ENCODE peak calls at places on chromosomes 1 and 21, in six cellular contexts. One of them, this sample, is unnamed.

GRCh38 chr1:247007511-247008405 is at the start of gene ZNF695:
- DNase-seq in neural progenitor cell: peak
- DNase-seq in MM.1S: peak
- DNase-seq in heart right ventricle: peak
- DNase-seq in right cardiac atrium: peak
- DNase-seq in ovary: peak
- DNase-seq in this sample: peak

GRCh38 chr1:38690790-38691189 is 168.8 kb downstream of the RRAGC start:
- DNase-seq in neural progenitor cell: no peak
- DNase-seq in MM.1S: no peak
- DNase-seq in heart right ventricle: no peak
- DNase-seq in right cardiac atrium: no peak
- DNase-seq in ovary: no peak
- DNase-seq in this sample: no peak

GRCh38 chr1:226108935-226109828 is 46.7 kb downstream of the H3-3A start:
- DNase-seq in neural progenitor cell: no peak
- DNase-seq in MM.1S: no peak
- DNase-seq in heart right ventricle: peak
- DNase-seq in right cardiac atrium: peak
- DNase-seq in ovary: peak
- DNase-seq in this sample: no peak

GRCh38 chr1:29672955-29673507 is 436.7 kb downstream of the PTPRU start:
- DNase-seq in neural progenitor cell: no peak
- DNase-seq in MM.1S: no peak
- DNase-seq in heart right ventricle: peak
- DNase-seq in right cardiac atrium: no peak
- DNase-seq in ovary: no peak
- DNase-seq in this sample: peak

GRCh38 chr1:234956821-234957329 is 171.8 kb downstream of the TOMM20 start:
- DNase-seq in neural progenitor cell: peak
- DNase-seq in MM.1S: no peak
- DNase-seq in heart right ventricle: no peak
- DNase-seq in right cardiac atrium: no peak
- DNase-seq in ovary: no peak
- DNase-seq in this sample: no peak

GRCh38 chr1:38746966-38747600 is 112.5 kb downstream of the RRAGC start:
- DNase-seq in neural progenitor cell: peak
- DNase-seq in MM.1S: no peak
- DNase-seq in heart right ventricle: no peak
- DNase-seq in right cardiac atrium: no peak
- DNase-seq in ovary: no peak
- DNase-seq in this sample: no peak

GRCh38 chr1:93447481-93448291 is at the start of gene FNBP1L:
- DNase-seq in neural progenitor cell: peak
- DNase-seq in MM.1S: peak
- DNase-seq in heart right ventricle: peak
- DNase-seq in right cardiac atrium: peak
- DNase-seq in ovary: peak
- DNase-seq in this sample: peak

GRCh38 chr21:41234574-41234973 is 66.6 kb downstream of the BACE2 start:
- DNase-seq in neural progenitor cell: no peak
- DNase-seq in MM.1S: no peak
- DNase-seq in heart right ventricle: no peak
- DNase-seq in right cardiac atrium: no peak
- DNase-seq in ovary: no peak
- DNase-seq in this sample: no peak

GRCh38 chr1:205294914-205295310 is 26.6 kb downstream of the NUAK2 start:
- DNase-seq in neural progenitor cell: no peak
- DNase-seq in MM.1S: no peak
- DNase-seq in heart right ventricle: no peak
- DNase-seq in right cardiac atrium: no peak
- DNase-seq in ovary: no peak
- DNase-seq in this sample: no peak

GRCh38 chr1:205296154-205296553 is 25.4 kb downstream of the NUAK2 start:
- DNase-seq in neural progenitor cell: no peak
- DNase-seq in MM.1S: no peak
- DNase-seq in heart right ventricle: no peak
- DNase-seq in right cardiac atrium: no peak
- DNase-seq in ovary: no peak
- DNase-seq in this sample: no peak

GRCh38 chr1:205291577-205291976 is 30.0 kb downstream of the NUAK2 start:
- DNase-seq in neural progenitor cell: no peak
- DNase-seq in MM.1S: no peak
- DNase-seq in heart right ventricle: no peak
- DNase-seq in right cardiac atrium: no peak
- DNase-seq in ovary: no peak
- DNase-seq in this sample: no peak

GRCh38 chr1:205293350-205294074 is 28.0 kb downstream of the NUAK2 start:
- DNase-seq in neural progenitor cell: no peak
- DNase-seq in MM.1S: no peak
- DNase-seq in heart right ventricle: no peak
- DNase-seq in right cardiac atrium: no peak
- DNase-seq in ovary: no peak
- DNase-seq in this sample: no peak

GRCh38 chr1:205294175-205294913 is 27.2 kb downstream of the NUAK2 start:
- DNase-seq in neural progenitor cell: peak
- DNase-seq in MM.1S: no peak
- DNase-seq in heart right ventricle: peak
- DNase-seq in right cardiac atrium: no peak
- DNase-seq in ovary: peak
- DNase-seq in this sample: no peak
- H3K4me3 ChIP-seq in neural progenitor cell: peak
- H3K4me3 ChIP-seq in MM.1S: no peak
- H3K4me3 ChIP-seq in heart right ventricle: no peak
- H3K4me3 ChIP-seq in right cardiac atrium: no peak
- H3K4me3 ChIP-seq in ovary: no peak
- H3K4me3 ChIP-seq in this sample: no peak

GRCh38 chr1:27884182-27884954 is 12.0 kb downstream of the THEMIS2 start:
- DNase-seq in neural progenitor cell: no peak
- DNase-seq in MM.1S: no peak
- DNase-seq in heart right ventricle: no peak
- DNase-seq in right cardiac atrium: no peak
- DNase-seq in ovary: no peak
- DNase-seq in this sample: no peak

GRCh38 chr1:27883536-27884181 is 11.3 kb downstream of the THEMIS2 start:
- DNase-seq in neural progenitor cell: no peak
- DNase-seq in MM.1S: no peak
- DNase-seq in heart right ventricle: no peak
- DNase-seq in right cardiac atrium: no peak
- DNase-seq in ovary: no peak
- DNase-seq in this sample: peak

GRCh38 chr1:27886353-27886679 is 14.0 kb downstream of the THEMIS2 start:
- DNase-seq in neural progenitor cell: no peak
- DNase-seq in MM.1S: no peak
- DNase-seq in heart right ventricle: no peak
- DNase-seq in right cardiac atrium: no peak
- DNase-seq in ovary: no peak
- DNase-seq in this sample: no peak

GRCh38 chr1:27885620-27886352 is 13.4 kb downstream of the THEMIS2 start:
- DNase-seq in neural progenitor cell: no peak
- DNase-seq in MM.1S: no peak
- DNase-seq in heart right ventricle: no peak
- DNase-seq in right cardiac atrium: no peak
- DNase-seq in ovary: no peak
- DNase-seq in this sample: no peak

DNA sequence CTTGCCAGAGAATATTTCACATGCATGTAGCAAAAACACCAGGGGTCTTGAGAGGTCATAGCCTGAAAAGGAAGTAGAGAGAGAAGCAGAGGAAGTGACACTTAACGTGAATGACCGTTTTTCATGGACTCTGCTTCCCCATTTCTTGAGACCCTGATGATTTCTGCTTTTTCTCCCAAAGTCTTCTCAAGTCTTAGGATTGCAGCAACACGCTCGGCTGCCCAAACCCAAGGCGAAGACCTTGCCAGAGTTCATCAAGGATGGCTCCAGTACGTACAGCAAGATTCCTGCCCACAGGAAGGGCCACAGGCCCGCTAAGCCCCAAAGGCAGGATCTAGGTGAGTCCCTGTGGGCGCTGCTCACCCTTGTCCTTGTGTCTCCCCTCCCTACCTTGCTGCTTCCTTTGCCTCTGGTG is 12.8 kb downstream of the THEMIS2 start:
- DNase-seq in neural progenitor cell: no peak
- DNase-seq in MM.1S: no peak
- DNase-seq in heart right ventricle: no peak
- DNase-seq in right cardiac atrium: no peak
- DNase-seq in ovary: no peak
- DNase-seq in this sample: no peak
- H3K27ac ChIP-seq in neural progenitor cell: no peak
- H3K27ac ChIP-seq in MM.1S: no peak
- H3K27ac ChIP-seq in heart right ventricle: peak
- H3K27ac ChIP-seq in right cardiac atrium: peak
- H3K27ac ChIP-seq in ovary: no peak
- H3K27ac ChIP-seq in this sample: no peak

DNA sequence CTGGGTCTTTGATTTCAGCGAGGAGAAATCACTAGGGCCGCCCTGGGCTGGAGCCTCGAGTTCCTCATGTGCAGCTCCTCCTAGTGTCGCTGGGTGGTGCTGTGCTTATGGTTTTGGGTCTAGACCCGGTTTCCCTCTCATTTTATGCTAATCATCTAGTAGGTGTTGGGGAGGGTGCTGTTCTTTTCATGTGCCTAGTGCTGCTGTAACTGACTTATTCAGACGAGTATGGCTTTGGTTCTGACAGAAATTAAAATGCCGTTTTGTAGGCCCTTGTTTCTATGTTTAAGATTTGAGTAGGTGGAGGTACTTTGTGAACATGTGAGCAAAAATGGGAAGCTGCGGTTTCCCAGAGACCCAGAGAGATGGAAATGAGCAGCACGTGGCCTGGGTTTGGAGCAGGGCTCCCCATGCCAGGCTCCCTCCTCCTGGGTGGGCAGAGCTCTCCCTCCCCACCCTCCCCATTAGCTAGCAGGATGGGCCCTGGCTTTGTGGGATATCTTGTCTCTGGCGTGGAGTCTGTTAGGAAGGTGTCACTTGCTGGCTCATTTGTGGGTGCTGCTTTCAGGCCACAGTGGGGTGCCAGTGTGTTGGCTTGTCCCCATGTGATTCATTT is 74.0 kb upstream of the GPR88 start:
- DNase-seq in neural progenitor cell: peak
- DNase-seq in MM.1S: peak
- DNase-seq in heart right ventricle: peak
- DNase-seq in right cardiac atrium: peak
- DNase-seq in ovary: peak
- DNase-seq in this sample: no peak
- H3K4me3 ChIP-seq in neural progenitor cell: no peak
- H3K4me3 ChIP-seq in MM.1S: no peak
- H3K4me3 ChIP-seq in heart right ventricle: no peak
- H3K4me3 ChIP-seq in right cardiac atrium: no peak
- H3K4me3 ChIP-seq in ovary: no peak
- H3K4me3 ChIP-seq in this sample: no peak

GRCh38 chr1:27560271-27561125 is 43.4 kb downstream of the AHDC1 start:
- DNase-seq in neural progenitor cell: peak
- DNase-seq in MM.1S: no peak
- DNase-seq in heart right ventricle: no peak
- DNase-seq in right cardiac atrium: peak
- DNase-seq in ovary: no peak
- DNase-seq in this sample: no peak
- H3K27ac ChIP-seq in neural progenitor cell: peak
- H3K27ac ChIP-seq in MM.1S: no peak
- H3K27ac ChIP-seq in heart right ventricle: peak
- H3K27ac ChIP-seq in right cardiac atrium: peak
- H3K27ac ChIP-seq in ovary: peak
- H3K27ac ChIP-seq in this sample: peak

DNA sequence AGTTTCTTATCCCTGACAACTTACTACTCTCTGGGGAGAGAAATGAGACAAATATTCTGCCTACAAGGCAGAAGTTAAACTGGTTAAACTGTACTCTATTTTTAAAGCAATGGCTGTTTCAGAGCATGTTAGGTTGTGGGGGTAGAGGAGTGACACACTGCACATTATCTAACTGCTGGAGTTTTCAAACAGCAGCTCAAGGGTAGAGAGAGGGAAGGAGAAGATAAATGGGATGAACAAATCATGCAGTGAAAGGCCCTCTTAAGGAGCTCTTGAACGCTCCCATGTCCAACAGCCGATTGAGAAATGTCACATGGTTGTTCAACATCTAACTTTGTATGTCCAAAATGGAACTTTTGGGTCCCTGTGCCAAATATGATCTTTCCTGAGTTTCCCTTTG is 14.0 kb upstream of the IFI44L start:
- DNase-seq in neural progenitor cell: no peak
- DNase-seq in MM.1S: no peak
- DNase-seq in heart right ventricle: no peak
- DNase-seq in right cardiac atrium: no peak
- DNase-seq in ovary: no peak
- DNase-seq in this sample: no peak
- H3K4me3 ChIP-seq in neural progenitor cell: no peak
- H3K4me3 ChIP-seq in MM.1S: no peak
- H3K4me3 ChIP-seq in heart right ventricle: no peak
- H3K4me3 ChIP-seq in right cardiac atrium: no peak
- H3K4me3 ChIP-seq in ovary: no peak
- H3K4me3 ChIP-seq in this sample: no peak

GRCh38 chr1:3984586-3984985 is 84.5 kb upstream of the C1orf174 start:
- DNase-seq in neural progenitor cell: no peak
- DNase-seq in MM.1S: no peak
- DNase-seq in heart right ventricle: no peak
- DNase-seq in right cardiac atrium: no peak
- DNase-seq in ovary: no peak
- DNase-seq in this sample: no peak
- H3K27ac ChIP-seq in neural progenitor cell: no peak
- H3K27ac ChIP-seq in MM.1S: no peak
- H3K27ac ChIP-seq in heart right ventricle: no peak
- H3K27ac ChIP-seq in right cardiac atrium: no peak
- H3K27ac ChIP-seq in ovary: no peak
- H3K27ac ChIP-seq in this sample: no peak

GRCh38 chr1:114152211-114153050 is 1.2 kb downstream of the SYT6 start:
- DNase-seq in neural progenitor cell: peak
- DNase-seq in MM.1S: no peak
- DNase-seq in heart right ventricle: peak
- DNase-seq in right cardiac atrium: peak
- DNase-seq in ovary: peak
- DNase-seq in this sample: no peak
- H3K4me3 ChIP-seq in neural progenitor cell: peak
- H3K4me3 ChIP-seq in MM.1S: no peak
- H3K4me3 ChIP-seq in heart right ventricle: peak
- H3K4me3 ChIP-seq in right cardiac atrium: peak
- H3K4me3 ChIP-seq in ovary: peak
- H3K4me3 ChIP-seq in this sample: peak

GRCh38 chr1:119116725-119117124 is 23.7 kb downstream of the WARS2 start:
- DNase-seq in neural progenitor cell: no peak
- DNase-seq in MM.1S: no peak
- DNase-seq in heart right ventricle: no peak
- DNase-seq in right cardiac atrium: peak
- DNase-seq in ovary: no peak
- DNase-seq in this sample: no peak
- H3K27ac ChIP-seq in neural progenitor cell: no peak
- H3K27ac ChIP-seq in MM.1S: no peak
- H3K27ac ChIP-seq in heart right ventricle: no peak
- H3K27ac ChIP-seq in right cardiac atrium: no peak
- H3K27ac ChIP-seq in ovary: no peak
- H3K27ac ChIP-seq in this sample: peak